ENCODE peak calls at places on chromosomes 3 and 15, in eight cellular contexts. W is cardiac muscle cell, H is keratinocyte, K is ovary, B is tibial nerve, T is GM23338, C is iPS DF 6.9, E is neural progenitor cell. I is an unnamed sample. For H3K36me3 and H3K27me3, the result is how much of the 10 kb centered on the place peaks cover.

GRCh38 chr3:156837130-156837529 is 11.0 kb downstream of the LEKR1 start:
- DNase-seq in W (no peak), H (no peak), K (no peak), B (no peak), T (no peak), C (no peak), E (no peak), I (no peak)

GRCh38 chr3:197367081-197367780 is 68.8 kb upstream of the DLG1 start:
- DNase-seq in W (no peak), H (peak), K (no peak), B (no peak), T (peak), C (no peak), E (peak), I (peak)

GRCh38 chr3:17431004-17431403 is 311.4 kb downstream of the TBC1D5 start:
- DNase-seq in W (peak), H (no peak), K (no peak), B (no peak), T (peak), C (peak), E (no peak), I (peak)

GRCh38 chr3:175392653-175393052 is 533.5 kb downstream of the NAALADL2 start:
- DNase-seq in W (no peak), H (no peak), K (no peak), B (no peak), T (no peak), C (no peak), E (no peak), I (no peak)

GRCh38 chr3:10357592-10358308 is 36.8 kb upstream of the SEC13 start:
- DNase-seq in W (no peak), H (no peak), K (no peak), B (no peak), T (no peak), C (no peak), E (no peak), I (no peak)

GRCh38 chr3:51319271-51319670 is 65.8 kb upstream of the MANF start:
- DNase-seq in W (no peak), H (no peak), K (no peak), B (no peak), T (no peak), C (no peak), E (no peak), I (no peak)

GRCh38 chr3:131620977-131621376 is 118.2 kb upstream of the MRPL3 start:
- DNase-seq in W (no peak), H (no peak), K (no peak), B (no peak), T (no peak), C (no peak), E (no peak), I (no peak)

GRCh38 chr3:54243960-54244359 is 121.6 kb downstream of the CACNA2D3 start:
- DNase-seq in W (no peak), H (no peak), K (no peak), B (no peak), T (no peak), C (no peak), E (no peak), I (no peak)

GRCh38 chr15:25714538-25714840 is 148.6 kb downstream of the ATP10A start:
- DNase-seq in W (no peak), H (no peak), K (no peak), B (no peak), T (no peak), C (no peak), E (no peak), I (peak)

GRCh38 chr3:150348500-150348899 is 59.6 kb upstream of the TSC22D2 start:
- DNase-seq in W (peak), H (peak), K (no peak), B (no peak), T (no peak), C (no peak), E (no peak), I (no peak)

GRCh38 chr3:52809821-52810377 is 15.3 kb downstream of the ITIH3 start:
- DNase-seq in W (no peak), H (no peak), K (no peak), B (no peak), T (no peak), C (no peak), E (no peak), I (no peak)

GRCh38 chr15:68431792-68432401 is at the start of gene ITGA11:
- DNase-seq in W (peak), H (no peak), K (peak), B (peak), T (peak), C (no peak), E (peak), I (peak)

GRCh38 chr3:46400000-46400734 is 6.7 kb downstream of the CCR5AS start:
- DNase-seq in W (peak), H (no peak), K (no peak), B (no peak), T (no peak), C (no peak), E (no peak), I (no peak)

GRCh38 chr3:45806072-45806471 is 9.7 kb upstream of the SLC6A20 start:
- DNase-seq in W (no peak), H (no peak), K (no peak), B (no peak), T (no peak), C (no peak), E (no peak), I (no peak)

GRCh38 chr3:32283304-32283703 is 44.8 kb downstream of the CMTM8 start:
- DNase-seq in W (no peak), H (no peak), K (no peak), B (no peak), T (peak), C (no peak), E (no peak), I (no peak)

GRCh38 chr15:34038404-34039179 is 412 bp downstream of the AVEN start:
- DNase-seq in W (peak), H (no peak), K (peak), B (peak), T (peak), C (no peak), E (peak), I (peak)

GRCh38 chr3:178078933-178079332 is 457.3 kb upstream of the KCNMB2 start:
- DNase-seq in W (no peak), H (no peak), K (no peak), B (no peak), T (peak), C (no peak), E (no peak), I (no peak)

GRCh38 chr3:102179321-102180290 is 255.2 kb upstream of the ZPLD1 start:
- DNase-seq in W (no peak), H (no peak), K (no peak), B (no peak), T (no peak), C (no peak), E (no peak), I (no peak)

GRCh38 chr3:118055381-118055780 is 979.3 kb downstream of the IGSF11 start:
- DNase-seq in W (no peak), H (no peak), K (no peak), B (no peak), T (no peak), C (no peak), E (no peak), I (no peak)

GRCh38 chr3:175082631-175083030 is 223.5 kb downstream of the NAALADL2 start:
- DNase-seq in W (no peak), H (no peak), K (no peak), B (no peak), T (no peak), C (no peak), E (no peak), I (no peak)

GRCh38 chr3:40453933-40454332 is 3.2 kb upstream of the RPL14 start:
- DNase-seq in W (no peak), H (no peak), K (no peak), B (no peak), T (no peak), C (no peak), E (peak), I (no peak)
- H3K4me3 ChIP-seq in W (peak), H (peak), K (no peak), B (peak), T (peak), C (no peak), E (peak), I (peak)

DNA sequence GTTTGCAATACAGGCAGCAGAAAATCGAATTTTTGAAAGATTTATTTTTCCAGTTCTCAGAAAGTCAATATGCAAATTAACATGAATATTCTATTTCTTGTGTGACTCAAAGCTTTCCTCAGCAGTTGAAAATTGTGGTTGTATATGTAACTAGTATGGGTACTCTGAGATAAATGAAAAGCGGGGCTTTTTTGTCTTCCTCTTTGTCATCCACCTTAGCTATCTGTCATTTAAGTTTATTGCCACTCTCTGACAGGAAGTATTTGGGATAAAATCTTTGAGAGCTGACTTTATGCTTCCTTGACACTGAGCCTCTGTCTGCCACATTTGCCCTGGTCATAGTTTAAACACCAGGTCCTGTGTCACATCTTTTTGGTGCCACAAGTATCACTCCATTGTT is 91.5 kb downstream of the ATG7 start:
- DNase-seq in W (no peak), H (no peak), K (no peak), B (no peak), T (no peak), C (no peak), E (no peak), I (no peak)
- H3K36me3 ChIP-seq in W (under half), H (under half), K (under half), B (under half), T (under half), C (under half), E (under half), I (under half)

GRCh38 chr15:42085236-42085605 is 9.1 kb downstream of the PLA2G4D start:
- DNase-seq in W (no peak), H (no peak), K (no peak), B (no peak), T (peak), C (no peak), E (no peak), I (peak)

GRCh38 chr15:42083916-42084315 is 10.4 kb downstream of the PLA2G4D start:
- DNase-seq in W (no peak), H (no peak), K (no peak), B (no peak), T (no peak), C (no peak), E (no peak), I (peak)

GRCh38 chr15:42087460-42087859 is 6.9 kb downstream of the PLA2G4D start:
- DNase-seq in W (no peak), H (no peak), K (no peak), B (no peak), T (no peak), C (no peak), E (no peak), I (peak)

GRCh38 chr15:42084465-42085235 is 9.7 kb downstream of the PLA2G4D start:
- DNase-seq in W (peak), H (peak), K (peak), B (peak), T (peak), C (peak), E (peak), I (peak)

GRCh38 chr15:42085721-42086120 is 8.6 kb downstream of the PLA2G4D start:
- DNase-seq in W (no peak), H (no peak), K (no peak), B (no peak), T (no peak), C (no peak), E (no peak), I (no peak)
- H3K27me3 ChIP-seq in W (under half), H (under half), K (under half), B (under half), T (under half), C (under half), E (under half), I (under half)

DNA sequence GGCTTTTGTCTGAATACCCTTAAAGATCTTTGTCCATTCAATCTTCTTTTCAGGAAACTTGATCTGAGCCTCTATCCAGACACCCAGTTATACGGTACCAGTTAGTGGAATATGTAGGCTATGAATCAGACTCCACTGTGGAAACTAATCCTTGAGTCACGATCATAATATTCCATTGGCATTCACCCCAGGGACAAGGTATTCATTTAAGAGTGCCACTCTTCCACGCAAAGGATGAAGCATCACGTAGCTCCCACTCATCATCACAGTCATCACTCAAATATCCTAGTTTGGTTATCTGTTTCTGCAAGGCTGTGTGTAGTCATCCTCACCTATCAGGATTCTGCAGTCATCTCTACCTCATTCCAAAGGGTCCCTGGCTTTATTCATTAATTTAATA is 85.6 kb downstream of the NEDD4 start:
- DNase-seq in W (no peak), H (peak), K (no peak), B (no peak), T (no peak), C (no peak), E (no peak), I (no peak)
- H3K4me3 ChIP-seq in W (no peak), H (peak), K (no peak), B (no peak), T (no peak), C (no peak), E (no peak), I (no peak)

GRCh38 chr3:127123533-127123932 is 69.4 kb upstream of the PRR23E start:
- DNase-seq in W (no peak), H (no peak), K (no peak), B (no peak), T (no peak), C (no peak), E (no peak), I (no peak)
- H3K36me3 ChIP-seq in W (under half), H (under half), K (under half), B (under half), T (under half), C (under half), E (under half), I (under half)

I was measured in H7.